ENCODE peak calls at places on chromosomes 6 and 20, in four cellular contexts. R, Q, S and E are unnamed samples.

GRCh38 chr6:134814076-134814709 is 135.7 kb downstream of the ALDH8A1 start:
- DNase-seq in R (peak), Q (no peak), S (no peak), E (peak)

GRCh38 chr20:37357481-37358365 is 11.8 kb downstream of the SRC start:
- DNase-seq in R (no peak), Q (no peak), S (no peak), E (no peak)

GRCh38 chr20:51802170-51802745 is at the start of gene SALL4:
- DNase-seq in R (no peak), Q (peak), S (peak), E (peak)

GRCh38 chr6:935582-935981 is 242.6 kb upstream of the EXOC2 start:
- DNase-seq in R (no peak), Q (no peak), S (no peak), E (no peak)

GRCh38 chr6:56193846-56194245 is 53.5 kb downstream of the COL21A1 start:
- DNase-seq in R (no peak), Q (no peak), S (no peak), E (no peak)

GRCh38 chr6:123338394-123338793 is 298.4 kb downstream of the TRDN start:
- DNase-seq in R (no peak), Q (no peak), S (no peak), E (peak)

GRCh38 chr20:48830826-48831318 is 3.1 kb upstream of the PREX1 start:
- DNase-seq in R (no peak), Q (no peak), S (no peak), E (no peak)

GRCh38 chr20:46607849-46608497 is 43.3 kb downstream of the SLC13A3 start:
- DNase-seq in R (no peak), Q (no peak), S (no peak), E (no peak)

GRCh38 chr6:117329926-117330325 is 64.6 kb downstream of the VGLL2 start:
- DNase-seq in R (no peak), Q (no peak), S (no peak), E (no peak)

GRCh38 chr6:161444966-161445799 is 171.3 kb upstream of the AGPAT4 start:
- DNase-seq in R (peak), Q (no peak), S (no peak), E (no peak)

GRCh38 chr6:160972111-160972510 is 19.5 kb upstream of the MAP3K4 start:
- DNase-seq in R (peak), Q (no peak), S (no peak), E (no peak)

GRCh38 chr20:6735913-6736845 is 31.3 kb upstream of the BMP2 start:
- DNase-seq in R (no peak), Q (no peak), S (no peak), E (peak)

GRCh38 chr6:33694401-33694931 is 17.0 kb downstream of the UQCC2 start:
- DNase-seq in R (peak), Q (no peak), S (no peak), E (no peak)

GRCh38 chr6:154187714-154188113 is 148.7 kb downstream of the OPRM1 start:
- DNase-seq in R (no peak), Q (no peak), S (no peak), E (no peak)

GRCh38 chr20:17938889-17939619 is 29.5 kb downstream of the SNX5 start:
- DNase-seq in R (peak), Q (peak), S (peak), E (peak)

GRCh38 chr6:106103728-106104109 is 17.6 kb downstream of the PRDM1 start:
- DNase-seq in R (no peak), Q (no peak), S (no peak), E (peak)

GRCh38 chr20:39993737-39994136 is 695.3 kb downstream of the MAFB start:
- DNase-seq in R (no peak), Q (no peak), S (no peak), E (no peak)
- H2BK15ac ChIP-seq in R (no peak), Q (no peak), S (no peak), E (no peak)

GRCh38 chr6:28497306-28497705 is 18.3 kb downstream of the GPX6 start:
- DNase-seq in R (no peak), Q (no peak), S (no peak), E (no peak)
- H4K5ac ChIP-seq in R (no peak), Q (no peak), S (no peak), E (no peak)

GRCh38 chr20:4041748-4042411 is 26.5 kb upstream of the RNF24 start:
- DNase-seq in R (peak), Q (no peak), S (peak), E (peak)
- H2BK15ac ChIP-seq in R (no peak), Q (no peak), S (no peak), E (no peak)

DNA sequence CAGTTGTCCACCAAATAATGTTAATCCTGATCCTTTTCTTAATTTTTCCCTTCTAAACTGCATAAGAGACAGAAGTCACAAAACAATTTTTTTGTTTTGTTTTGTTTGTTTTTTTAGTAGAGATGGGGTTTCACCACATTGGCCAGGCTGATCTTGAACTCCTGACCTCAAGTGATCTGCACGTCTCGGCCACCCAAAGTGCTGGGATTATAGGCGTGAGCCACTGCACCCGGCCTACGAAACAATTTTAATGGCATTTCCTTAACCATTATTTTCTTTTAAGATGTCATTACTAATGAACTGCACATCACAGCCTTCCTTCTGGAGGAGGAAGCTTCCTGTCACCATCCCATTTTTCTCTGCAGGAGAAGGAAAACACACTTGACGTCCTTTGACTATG is 125.3 kb upstream of the AKIRIN2 start:
- DNase-seq in R (no peak), Q (no peak), S (no peak), E (no peak)
- H4K5ac ChIP-seq in R (no peak), Q (no peak), S (no peak), E (no peak)

GRCh38 chr6:30145818-30146217 is 9.9 kb downstream of the TRIM40 start:
- DNase-seq in R (no peak), Q (no peak), S (no peak), E (no peak)
- H2BK15ac ChIP-seq in R (no peak), Q (no peak), S (no peak), E (no peak)

GRCh38 chr20:57112448-57112847 is 154.0 kb downstream of the BMP7 start:
- DNase-seq in R (no peak), Q (no peak), S (no peak), E (no peak)

GRCh38 chr20:57111028-57111373 is 155.4 kb downstream of the BMP7 start:
- DNase-seq in R (no peak), Q (no peak), S (no peak), E (no peak)

GRCh38 chr20:57117296-57117695 is 149.1 kb downstream of the BMP7 start:
- DNase-seq in R (no peak), Q (peak), S (no peak), E (no peak)

GRCh38 chr20:57118107-57118769 is 148.2 kb downstream of the BMP7 start:
- DNase-seq in R (no peak), Q (peak), S (no peak), E (no peak)

GRCh38 chr20:57114290-57115005 is 152.0 kb downstream of the BMP7 start:
- DNase-seq in R (no peak), Q (no peak), S (no peak), E (no peak)
- H4K5ac ChIP-seq in R (no peak), Q (no peak), S (no peak), E (no peak)